ENCODE peak calls at places on chromosomes 12 and 14, in five cellular contexts. K is NB4, U is AG09319, Z is kidney glomerular epithelial cell, X is iPS-NIHi11. E is an unnamed sample.
A peak's percentile ranks its signal among the peaks of the same experiment; 100 is the strongest.

GRCh38 chr12:126454581-126454980 is 1389.3 kb downstream of the AACS start:
- DNase-seq in K (no peak), U (no peak), Z (no peak), X (no peak), E (no peak)

GRCh38 chr12:3622021-3622731 is 130.7 kb downstream of the CRACR2A start:
- DNase-seq in K (no peak), U (no peak), Z (no peak), X (no peak), E (no peak)

GRCh38 chr12:114272071-114272470 is 133.9 kb downstream of the TBX5 start:
- DNase-seq in K (no peak), U (no peak), Z (no peak), X (no peak), E (no peak)

GRCh38 chr12:89305373-89305772 is 46.9 kb downstream of the DUSP6 start:
- DNase-seq in K (no peak), U (no peak), Z (no peak), X (no peak), E (no peak)

GRCh38 chr14:102066041-102066451 is 20.8 kb downstream of the HSP90AA1 start:
- DNase-seq in K (no peak), U (no peak), Z (no peak), X (no peak), E (no peak)

GRCh38 chr12:70831538-70831937 is 89.0 kb downstream of the PTPRR start:
- DNase-seq in K (no peak), U (no peak), Z (peak; percentile 14), X (no peak), E (no peak)

GRCh38 chr12:10220398-10221077 is 7.9 kb downstream of the GABARAPL1 start:
- DNase-seq in K (no peak), U (no peak), Z (no peak), X (no peak), E (no peak)

GRCh38 chr12:132850291-132850690 is 21.6 kb upstream of the GOLGA3 start:
- DNase-seq in K (no peak), U (no peak), Z (no peak), X (no peak), E (no peak)

GRCh38 chr14:67453575-67454300 is 34.8 kb downstream of the TMEM229B start:
- DNase-seq in K (no peak), U (no peak), Z (no peak), X (no peak), E (no peak)

GRCh38 chr12:3615862-3616261 is 124.9 kb downstream of the PRMT8 start:
- DNase-seq in K (no peak), U (no peak), Z (no peak), X (no peak), E (no peak)

GRCh38 chr12:109732321-109733305 is 19.0 kb downstream of the FAM222A start:
- DNase-seq in K (no peak), U (no peak), Z (no peak), X (no peak), E (no peak)

GRCh38 chr12:32897276-32897615 is 669 bp upstream of the PKP2 start:
- DNase-seq in K (no peak), U (no peak), Z (no peak), X (no peak), E (no peak)

GRCh38 chr12:12007001-12007712 is 63.6 kb upstream of the BCL2L14 start:
- DNase-seq in K (peak; percentile 42), U (no peak), Z (no peak), X (no peak), E (no peak)

GRCh38 chr14:39731912-39732311 is 299.7 kb upstream of the FBXO33 start:
- DNase-seq in K (peak; percentile 37), U (no peak), Z (no peak), X (no peak), E (no peak)

GRCh38 chr14:68795602-68796417 is 2.9 kb upstream of the ZFP36L1 start:
- DNase-seq in K (no peak), U (no peak), Z (peak; percentile 62), X (peak; percentile 81), E (no peak)

GRCh38 chr12:44000309-44000952 is 164.6 kb downstream of the TMEM117 start:
- DNase-seq in K (peak; percentile 64), U (peak; percentile 5), Z (peak; percentile 17), X (peak; percentile 79), E (no peak)

GRCh38 chr12:86711716-86712115 is 455.5 kb upstream of the MGAT4C start:
- DNase-seq in K (no peak), U (no peak), Z (peak; percentile 24), X (no peak), E (no peak)

GRCh38 chr12:130281157-130281799 is 56.4 kb upstream of the PIWIL1 start:
- DNase-seq in K (peak; percentile 15), U (no peak), Z (no peak), X (peak; percentile 83), E (no peak)

GRCh38 chr12:2009623-2010022 is 5.4 kb upstream of the DCP1B start:
- DNase-seq in K (peak; percentile 20), U (no peak), Z (no peak), X (no peak), E (no peak)

GRCh38 chr12:25903603-25904245 is 54.8 kb upstream of the RASSF8 start:
- DNase-seq in K (peak; percentile 87), U (no peak), Z (no peak), X (no peak), E (no peak)

GRCh38 chr12:123089631-123090353 is 61.1 kb downstream of the PITPNM2 start:
- DNase-seq in K (peak; percentile 97), U (peak; percentile 58), Z (peak; percentile 95), X (no peak), E (peak; percentile 97)

GRCh38 chr14:73426877-73427276 is 31.5 kb downstream of the NUMB start:
- DNase-seq in K (peak; percentile 24), U (peak; percentile 38), Z (no peak), X (no peak), E (no peak)

GRCh38 chr12:77888611-77889010 is 57.9 kb downstream of the NAV3 start:
- DNase-seq in K (no peak), U (no peak), Z (peak; percentile 78), X (no peak), E (peak; percentile 74)

GRCh38 chr14:45253754-45254300 is 825 bp upstream of the MIS18BP1 start:
- DNase-seq in K (peak; percentile 67), U (no peak), Z (no peak), X (no peak), E (no peak)

GRCh38 chr12:119693006-119693405 is 25.1 kb downstream of the PRKAB1 start:
- DNase-seq in K (no peak), U (peak; percentile 95), Z (peak; percentile 73), X (no peak), E (peak; percentile 52)

GRCh38 chr14:80768646-80769045 is 172.9 kb downstream of the CEP128 start:
- DNase-seq in K (no peak), U (no peak), Z (no peak), X (no peak), E (no peak)

GRCh38 chr12:65657635-65658034 is 166.6 kb upstream of the HMGA2 start:
- DNase-seq in K (no peak), U (no peak), Z (no peak), X (no peak), E (no peak)

GRCh38 chr14:56862843-56863242 is 52.6 kb upstream of the OTX2 start:
- DNase-seq in K (no peak), U (no peak), Z (no peak), X (no peak), E (no peak)

GRCh38 chr14:33282811-33283210 is 344.1 kb downstream of the NPAS3 start:
- DNase-seq in K (no peak), U (no peak), Z (no peak), X (no peak), E (no peak)

GRCh38 chr14:64464695-64465094 is 604 bp upstream of the AKAP5 start:
- DNase-seq in K (no peak), U (no peak), Z (no peak), X (peak; percentile 41), E (no peak)

GRCh38 chr14:100680439-100681051 is 46.1 kb upstream of the DLK1 start:
- DNase-seq in K (peak; percentile 97), U (no peak), Z (no peak), X (no peak), E (no peak)

GRCh38 chr14:75223664-75224154 is 47.3 kb upstream of the TMED10 start:
- DNase-seq in K (peak; percentile 93), U (no peak), Z (no peak), X (peak; percentile 42), E (no peak)

GRCh38 chr14:100223332-100224171 is 15.4 kb upstream of the YY1 start:
- DNase-seq in K (no peak), U (no peak), Z (no peak), X (no peak), E (no peak)

GRCh38 chr14:61225304-61225703 is 55.8 kb downstream of the TMEM30B start:
- DNase-seq in K (no peak), U (no peak), Z (no peak), X (no peak), E (no peak)

GRCh38 chr12:131438874-131439273 is 272.0 kb upstream of the SFSWAP start:
- DNase-seq in K (no peak), U (no peak), Z (no peak), X (no peak), E (no peak)

GRCh38 chr14:19878029-19878642 is 3.2 kb downstream of the OR4K2 start:
- DNase-seq in K (peak; percentile 7), U (no peak), Z (peak; percentile 89), X (no peak), E (no peak)

GRCh38 chr12:753401-754237 is 1.2 kb downstream of the WNK1 start:
- DNase-seq in K (peak; percentile 77), U (no peak), Z (no peak), X (peak; percentile 58), E (no peak)

GRCh38 chr12:104232609-104233280 is 17.2 kb downstream of the TXNRD1 start:
- DNase-seq in K (no peak), U (no peak), Z (no peak), X (no peak), E (no peak)

E was measured in kidney epithelial cell.